ENCODE peak calls at places on chromosomes 4 and X, in six cellular contexts. F is SJCRH30; S is Peyer's patch; E is posterior cingulate gyrus; L is activated CD4-positive, CD25-positive, alpha-beta regulatory T cell treated with anti-CD3 and anti-CD28 coated beads, Interleukin-2, amount 50 U/mL, for 16 hours; H is activated T-cell treated with anti-CD3 and anti-CD28 coated beads, Interleukin-2, amount 50 U/mL, for 48 hours. U is an unnamed sample.

GRCh38 chr4:104915373-104915772 is 231.3 kb upstream of the TET2 start:
- DNase-seq in L (no peak), F (no peak), E (no peak), H (no peak), S (no peak), U (no peak)

GRCh38 chr4:2733844-2734574 is 22.1 kb downstream of the TNIP2 start:
- DNase-seq in E (no peak), H (no peak), S (no peak), F (no peak), L (no peak), U (no peak)

GRCh38 chrX:13087322-13088154 is 43.1 kb upstream of the FAM9C start:
- DNase-seq in H (peak; percentile 66), S (peak; percentile 82), E (no peak), L (peak; percentile 53), F (no peak), U (no peak)

GRCh38 chr4:134126161-134126560 is 75.4 kb downstream of the PABPC4L start:
- DNase-seq in F (peak; percentile 18), S (no peak), L (no peak), E (no peak), H (no peak), U (no peak)

GRCh38 chr4:6318206-6318605 is 48.6 kb downstream of the WFS1 start:
- DNase-seq in E (no peak), S (no peak), L (no peak), H (no peak), F (no peak), U (no peak)

GRCh38 chr4:139028191-139028661 is 12.6 kb downstream of the NOCT start:
- DNase-seq in F (peak; percentile 67), H (no peak), E (peak; percentile 48), S (no peak), L (no peak), U (no peak)

GRCh38 chr4:74189331-74190043 is 31.6 kb downstream of the MTHFD2L start:
- DNase-seq in E (no peak), H (no peak), S (no peak), F (peak; percentile 80), L (no peak), U (peak; percentile 29)

GRCh38 chr4:118729287-118730286 is 44.4 kb downstream of the METTL14 start:
- DNase-seq in H (no peak), F (no peak), E (no peak), S (no peak), L (no peak), U (peak; percentile 19)

GRCh38 chrX:56025872-56026571 is 206.1 kb upstream of the KLF8 start:
- DNase-seq in F (no peak), E (no peak), S (no peak), L (no peak), H (no peak), U (no peak)

GRCh38 chrX:79719568-79720231 is 294.9 kb upstream of the TBX22 start:
- DNase-seq in F (no peak), S (no peak), E (no peak), L (no peak), H (no peak), U (no peak)

GRCh38 chrX:39848900-39849299 is 248.9 kb downstream of the BCOR start:
- DNase-seq in F (no peak), H (no peak), L (no peak), S (no peak), E (no peak), U (peak; percentile 62)

GRCh38 chrX:11066812-11067211 is 44.3 kb upstream of the HCCS start:
- DNase-seq in H (no peak), E (no peak), L (no peak), S (no peak), F (no peak), U (no peak)

GRCh38 chr4:118730683-118731082 is 45.5 kb downstream of the METTL14 start:
- DNase-seq in E (no peak), F (no peak), H (no peak), L (no peak), S (no peak), U (no peak)

GRCh38 chr4:10075953-10076391 is 40.6 kb downstream of the WDR1 start:
- DNase-seq in S (no peak), L (no peak), F (no peak), H (peak; percentile 18), E (no peak), U (no peak)

U was measured in AG09319.